ENCODE peak calls at places on chromosomes 3 and 15, in six cellular contexts. One of them, this sample, is unnamed.

GRCh38 chr3:190722181-190722905 is 140.2 kb downstream of the GMNC start:
- DNase-seq in HCT116: no peak
- DNase-seq in GM12878: no peak
- DNase-seq in K562: no peak
- DNase-seq in HepG2: no peak
- DNase-seq in SK-N-SH: no peak
- DNase-seq in this sample: no peak

GRCh38 chr3:141241248-141242034 is 9.8 kb downstream of the PXYLP1 start:
- DNase-seq in HCT116: no peak
- DNase-seq in GM12878: no peak
- DNase-seq in K562: no peak
- DNase-seq in HepG2: no peak
- DNase-seq in SK-N-SH: no peak
- DNase-seq in this sample: no peak

GRCh38 chr15:58070801-58071418 is 5.4 kb upstream of the ALDH1A2 start:
- DNase-seq in HCT116: peak
- DNase-seq in GM12878: no peak
- DNase-seq in K562: peak
- DNase-seq in HepG2: peak
- DNase-seq in SK-N-SH: peak
- DNase-seq in this sample: no peak

GRCh38 chr3:183824761-183825379 is 507 bp downstream of the MAP6D1 start:
- DNase-seq in HCT116: no peak
- DNase-seq in GM12878: no peak
- DNase-seq in K562: no peak
- DNase-seq in HepG2: no peak
- DNase-seq in SK-N-SH: peak
- DNase-seq in this sample: peak

GRCh38 chr3:51930439-51930838 is 11.3 kb downstream of the RRP9 start:
- DNase-seq in HCT116: no peak
- DNase-seq in GM12878: no peak
- DNase-seq in K562: no peak
- DNase-seq in HepG2: no peak
- DNase-seq in SK-N-SH: no peak
- DNase-seq in this sample: no peak

GRCh38 chr3:177062052-177062732 is 135.1 kb downstream of the TBL1XR1 start:
- DNase-seq in HCT116: no peak
- DNase-seq in GM12878: no peak
- DNase-seq in K562: no peak
- DNase-seq in HepG2: no peak
- DNase-seq in SK-N-SH: no peak
- DNase-seq in this sample: peak

GRCh38 chr15:65884511-65884910 is 15.2 kb downstream of the RAB11A start:
- DNase-seq in HCT116: no peak
- DNase-seq in GM12878: no peak
- DNase-seq in K562: no peak
- DNase-seq in HepG2: no peak
- DNase-seq in SK-N-SH: no peak
- DNase-seq in this sample: no peak

GRCh38 chr15:72116680-72117447 is 1.1 kb downstream of the MYO9A start:
- DNase-seq in HCT116: no peak
- DNase-seq in GM12878: no peak
- DNase-seq in K562: peak
- DNase-seq in HepG2: no peak
- DNase-seq in SK-N-SH: no peak
- DNase-seq in this sample: no peak

GRCh38 chr3:105846809-105847208 is 22.0 kb downstream of the CBLB start:
- DNase-seq in HCT116: no peak
- DNase-seq in GM12878: no peak
- DNase-seq in K562: no peak
- DNase-seq in HepG2: no peak
- DNase-seq in SK-N-SH: no peak
- DNase-seq in this sample: no peak

GRCh38 chr3:194082596-194083220 is 53.2 kb upstream of the HES1 start:
- DNase-seq in HCT116: no peak
- DNase-seq in GM12878: no peak
- DNase-seq in K562: no peak
- DNase-seq in HepG2: no peak
- DNase-seq in SK-N-SH: peak
- DNase-seq in this sample: no peak

GRCh38 chr3:45180051-45180450 is 33.9 kb upstream of the CDCP1 start:
- DNase-seq in HCT116: no peak
- DNase-seq in GM12878: no peak
- DNase-seq in K562: no peak
- DNase-seq in HepG2: no peak
- DNase-seq in SK-N-SH: no peak
- DNase-seq in this sample: no peak

GRCh38 chr3:61925721-61926120 is 364.4 kb downstream of the PTPRG start:
- DNase-seq in HCT116: no peak
- DNase-seq in GM12878: no peak
- DNase-seq in K562: no peak
- DNase-seq in HepG2: no peak
- DNase-seq in SK-N-SH: no peak
- DNase-seq in this sample: no peak

GRCh38 chr3:28901029-28901428 is 379.8 kb upstream of the RBMS3 start:
- DNase-seq in HCT116: no peak
- DNase-seq in GM12878: no peak
- DNase-seq in K562: no peak
- DNase-seq in HepG2: no peak
- DNase-seq in SK-N-SH: no peak
- DNase-seq in this sample: no peak

GRCh38 chr3:153287017-153287416 is 125.0 kb downstream of the RAP2B start:
- DNase-seq in HCT116: no peak
- DNase-seq in GM12878: no peak
- DNase-seq in K562: no peak
- DNase-seq in HepG2: no peak
- DNase-seq in SK-N-SH: no peak
- DNase-seq in this sample: no peak

GRCh38 chr15:84824260-84824690 is 7.1 kb downstream of the ALPK3 start:
- DNase-seq in HCT116: no peak
- DNase-seq in GM12878: no peak
- DNase-seq in K562: no peak
- DNase-seq in HepG2: peak
- DNase-seq in SK-N-SH: no peak
- DNase-seq in this sample: no peak

GRCh38 chr15:41996921-41997592 is 23.8 kb downstream of the PLA2G4E start:
- DNase-seq in HCT116: no peak
- DNase-seq in GM12878: no peak
- DNase-seq in K562: no peak
- DNase-seq in HepG2: no peak
- DNase-seq in SK-N-SH: no peak
- DNase-seq in this sample: no peak

GRCh38 chr3:48268936-48269551 is 28.1 kb downstream of the ZNF589 start:
- DNase-seq in HCT116: no peak
- DNase-seq in GM12878: no peak
- DNase-seq in K562: no peak
- DNase-seq in HepG2: no peak
- DNase-seq in SK-N-SH: no peak
- DNase-seq in this sample: no peak

GRCh38 chr3:114216186-114216970 is 21.0 kb downstream of the ZNF80 start:
- DNase-seq in HCT116: no peak
- DNase-seq in GM12878: no peak
- DNase-seq in K562: no peak
- DNase-seq in HepG2: no peak
- DNase-seq in SK-N-SH: no peak
- DNase-seq in this sample: no peak

GRCh38 chr3:184570501-184570900 is 8.9 kb downstream of the EPHB3 start:
- DNase-seq in HCT116: no peak
- DNase-seq in GM12878: no peak
- DNase-seq in K562: no peak
- DNase-seq in HepG2: no peak
- DNase-seq in SK-N-SH: no peak
- DNase-seq in this sample: no peak

GRCh38 chr3:130539005-130539404 is 22.0 kb downstream of the COL6A6 start:
- DNase-seq in HCT116: peak
- DNase-seq in GM12878: no peak
- DNase-seq in K562: peak
- DNase-seq in HepG2: peak
- DNase-seq in SK-N-SH: peak
- DNase-seq in this sample: peak

GRCh38 chr15:98649621-98649995 is 1.3 kb downstream of the IGF1R start:
- DNase-seq in HCT116: no peak
- DNase-seq in GM12878: no peak
- DNase-seq in K562: peak
- DNase-seq in HepG2: no peak
- DNase-seq in SK-N-SH: peak
- DNase-seq in this sample: peak

GRCh38 chr3:22537560-22537959 is 665.6 kb upstream of the UBE2E2 start:
- DNase-seq in HCT116: no peak
- DNase-seq in GM12878: no peak
- DNase-seq in K562: no peak
- DNase-seq in HepG2: no peak
- DNase-seq in SK-N-SH: no peak
- DNase-seq in this sample: no peak

GRCh38 chr15:81480645-81481053 is 106.6 kb upstream of the TMC3 start:
- DNase-seq in HCT116: peak
- DNase-seq in GM12878: peak
- DNase-seq in K562: peak
- DNase-seq in HepG2: peak
- DNase-seq in SK-N-SH: peak
- DNase-seq in this sample: peak

GRCh38 chr15:100765458-100766224 is 114.0 kb upstream of the ALDH1A3 start:
- DNase-seq in HCT116: no peak
- DNase-seq in GM12878: no peak
- DNase-seq in K562: no peak
- DNase-seq in HepG2: no peak
- DNase-seq in SK-N-SH: no peak
- DNase-seq in this sample: no peak

GRCh38 chr3:23607184-23607847 is 198.4 kb upstream of the UBE2E1 start:
- DNase-seq in HCT116: no peak
- DNase-seq in GM12878: no peak
- DNase-seq in K562: no peak
- DNase-seq in HepG2: no peak
- DNase-seq in SK-N-SH: no peak
- DNase-seq in this sample: no peak

GRCh38 chr3:130894130-130894872 is 417 bp downstream of the ATP2C1 start:
- DNase-seq in HCT116: no peak
- DNase-seq in GM12878: no peak
- DNase-seq in K562: peak
- DNase-seq in HepG2: peak
- DNase-seq in SK-N-SH: peak
- DNase-seq in this sample: peak

GRCh38 chr15:40941528-40942336 is 11.5 kb upstream of the CHAC1 start:
- DNase-seq in HCT116: no peak
- DNase-seq in GM12878: no peak
- DNase-seq in K562: peak
- DNase-seq in HepG2: peak
- DNase-seq in SK-N-SH: peak
- DNase-seq in this sample: peak

GRCh38 chr3:134008630-134009156 is 21.0 kb downstream of the SLCO2A1 start:
- DNase-seq in HCT116: peak
- DNase-seq in GM12878: no peak
- DNase-seq in K562: no peak
- DNase-seq in HepG2: no peak
- DNase-seq in SK-N-SH: no peak
- DNase-seq in this sample: peak
- TF ChIP-seq JUND in HCT116: peak
- TF ChIP-seq JUND in GM12878: no peak
- TF ChIP-seq JUND in K562: no peak
- TF ChIP-seq JUND in HepG2: no peak
- TF ChIP-seq JUND in SK-N-SH: peak
- TF ChIP-seq JUND in this sample: peak

GRCh38 chr15:67120009-67120838 is 54.8 kb downstream of the SMAD3 start:
- DNase-seq in HCT116: no peak
- DNase-seq in GM12878: no peak
- DNase-seq in K562: no peak
- DNase-seq in HepG2: no peak
- DNase-seq in SK-N-SH: no peak
- DNase-seq in this sample: no peak
- TF ChIP-seq JUND in HCT116: no peak
- TF ChIP-seq JUND in GM12878: no peak
- TF ChIP-seq JUND in K562: no peak
- TF ChIP-seq JUND in HepG2: no peak
- TF ChIP-seq JUND in SK-N-SH: no peak
- TF ChIP-seq JUND in this sample: no peak

GRCh38 chr3:58084788-58085543 is 76.7 kb downstream of the FLNB start:
- DNase-seq in HCT116: no peak
- DNase-seq in GM12878: peak
- DNase-seq in K562: peak
- DNase-seq in HepG2: peak
- DNase-seq in SK-N-SH: no peak
- DNase-seq in this sample: no peak

GRCh38 chr3:58082047-58082446 is 73.8 kb downstream of the FLNB start:
- DNase-seq in HCT116: no peak
- DNase-seq in GM12878: no peak
- DNase-seq in K562: peak
- DNase-seq in HepG2: no peak
- DNase-seq in SK-N-SH: no peak
- DNase-seq in this sample: no peak

GRCh38 chr3:58088501-58088900 is 80.3 kb downstream of the FLNB start:
- DNase-seq in HCT116: no peak
- DNase-seq in GM12878: no peak
- DNase-seq in K562: no peak
- DNase-seq in HepG2: no peak
- DNase-seq in SK-N-SH: no peak
- DNase-seq in this sample: no peak

GRCh38 chr3:58085616-58086015 is 77.4 kb downstream of the FLNB start:
- DNase-seq in HCT116: no peak
- DNase-seq in GM12878: no peak
- DNase-seq in K562: no peak
- DNase-seq in HepG2: no peak
- DNase-seq in SK-N-SH: no peak
- DNase-seq in this sample: no peak

GRCh38 chr3:58084166-58084565 is 75.9 kb downstream of the FLNB start:
- DNase-seq in HCT116: no peak
- DNase-seq in GM12878: no peak
- DNase-seq in K562: peak
- DNase-seq in HepG2: no peak
- DNase-seq in SK-N-SH: no peak
- DNase-seq in this sample: no peak
- TF ChIP-seq JUND in HCT116: no peak
- TF ChIP-seq JUND in GM12878: no peak
- TF ChIP-seq JUND in K562: no peak
- TF ChIP-seq JUND in HepG2: no peak
- TF ChIP-seq JUND in SK-N-SH: no peak
- TF ChIP-seq JUND in this sample: no peak

DNA sequence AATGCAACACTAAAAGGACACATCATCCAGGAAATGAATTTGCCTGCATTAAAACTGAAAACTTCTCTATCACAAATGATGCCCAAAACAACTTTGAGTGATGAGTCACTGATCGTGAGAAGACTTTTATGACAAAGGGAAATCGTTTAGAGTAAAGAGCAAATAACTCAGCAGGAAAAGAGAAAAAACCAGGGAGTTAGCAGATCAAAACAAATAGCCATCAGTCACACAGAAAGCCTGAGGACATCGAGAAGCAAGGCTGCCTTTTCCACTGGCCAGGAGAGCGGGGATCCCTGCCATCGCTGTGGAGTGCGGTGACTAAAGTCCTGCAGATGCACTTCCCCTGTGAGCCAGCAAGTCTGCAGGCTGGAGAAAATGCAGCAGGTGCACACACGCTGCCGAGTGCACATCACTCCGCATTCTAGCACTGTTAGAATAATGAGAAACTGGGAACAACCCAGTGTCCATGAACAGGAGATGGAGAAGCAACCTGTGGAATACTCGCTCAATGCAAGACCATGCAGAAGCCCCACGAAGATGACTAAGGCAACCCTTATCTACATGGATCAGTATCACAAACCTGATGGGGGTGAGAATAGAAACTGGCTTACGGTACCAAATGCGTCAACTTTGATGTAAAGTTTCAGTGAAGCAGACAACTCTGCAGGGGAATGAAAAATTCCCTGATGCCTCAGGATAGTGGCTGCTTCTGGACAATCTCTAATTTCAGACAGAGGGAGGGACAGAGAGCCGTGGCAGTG is 86.4 kb downstream of the NSMCE3 start:
- DNase-seq in HCT116: no peak
- DNase-seq in GM12878: no peak
- DNase-seq in K562: no peak
- DNase-seq in HepG2: no peak
- DNase-seq in SK-N-SH: no peak
- DNase-seq in this sample: no peak
- TF ChIP-seq JUND in HCT116: no peak
- TF ChIP-seq JUND in GM12878: no peak
- TF ChIP-seq JUND in K562: no peak
- TF ChIP-seq JUND in HepG2: no peak
- TF ChIP-seq JUND in SK-N-SH: no peak
- TF ChIP-seq JUND in this sample: no peak